ENCODE peak calls at places on chromosomes 11 and 22, in nine cellular contexts. G, O, Z, E, L, Q, Y, B and M are unnamed samples.

GRCh38 chr11:109112748-109113378 is 309.1 kb upstream of the C11orf87 start:
- DNase-seq in L (no peak), Q (no peak), G (no peak), Z (no peak), O (no peak), E (no peak), B (no peak), Y (no peak), M (no peak)

GRCh38 chr11:119497717-119498116 is 74.7 kb upstream of the THY1 start:
- DNase-seq in E (no peak), Y (no peak), O (no peak), L (no peak), B (no peak), G (no peak), Q (no peak), Z (no peak), M (no peak)

GRCh38 chr22:29275819-29276565 is 7.9 kb downstream of the EWSR1 start:
- DNase-seq in Y (no peak), O (no peak), L (no peak), B (no peak), Z (no peak), Q (no peak), E (no peak), G (no peak), M (no peak)

GRCh38 chr11:59901306-59901705 is 22.7 kb downstream of the OOSP3 start:
- DNase-seq in Z (no peak), G (no peak), Q (peak), B (no peak), O (no peak), L (peak), E (no peak), Y (peak), M (no peak)

GRCh38 chr22:48106215-48106614 is 1343.8 kb downstream of the TBC1D22A start:
- DNase-seq in E (no peak), L (no peak), G (no peak), O (no peak), Z (no peak), B (no peak), Y (no peak), Q (no peak), M (no peak)

GRCh38 chr11:72781313-72782080 is 12.3 kb downstream of the STARD10 start:
- DNase-seq in Y (no peak), E (peak), B (no peak), L (peak), Q (no peak), G (peak), Z (no peak), O (no peak), M (peak)

GRCh38 chr11:121466063-121466794 is 13.5 kb upstream of the SORL1-AS1 start:
- DNase-seq in E (peak), O (peak), Q (peak), Z (peak), L (peak), Y (peak), B (no peak), G (peak), M (peak)

GRCh38 chr11:43693069-43693468 is 12.5 kb downstream of the HSD17B12 start:
- DNase-seq in L (peak), O (no peak), Y (no peak), G (no peak), B (no peak), Z (no peak), Q (no peak), E (no peak), M (no peak)

GRCh38 chr11:1570001-1570453 is 2.0 kb downstream of the DUSP8 start:
- DNase-seq in L (no peak), B (no peak), O (no peak), E (no peak), Z (no peak), Y (no peak), G (no peak), Q (no peak), M (peak)

GRCh38 chr11:86370922-86371614 is 3.6 kb upstream of the CCDC81 start:
- DNase-seq in O (no peak), L (peak), Z (peak), E (no peak), Q (peak), B (peak), Y (no peak), G (no peak), M (no peak)

GRCh38 chr11:113242767-113243397 is 71.5 kb upstream of the TTC12 start:
- DNase-seq in Z (no peak), Q (peak), G (no peak), O (no peak), E (no peak), B (no peak), Y (no peak), L (peak), M (no peak)

GRCh38 chr11:86174101-86175046 is 70.2 kb upstream of the EED start:
- DNase-seq in E (peak), Q (peak), O (no peak), L (peak), B (no peak), G (no peak), Y (peak), Z (peak), M (no peak)

GRCh38 chr11:119460130-119460529 is 37.2 kb upstream of the THY1 start:
- DNase-seq in Q (no peak), L (no peak), G (no peak), E (no peak), O (no peak), Y (no peak), B (no peak), Z (no peak), M (no peak)

GRCh38 chr11:76664578-76665061 is 5.9 kb downstream of the LRRC32 start:
- DNase-seq in E (no peak), O (no peak), Q (no peak), B (no peak), G (no peak), Z (no peak), Y (peak), L (no peak), M (peak)

GRCh38 chr22:49454726-49455125 is 372.9 kb downstream of the BRD1 start:
- DNase-seq in Z (no peak), G (no peak), E (no peak), Q (no peak), L (no peak), B (no peak), Y (no peak), O (no peak), M (no peak)
- TF ChIP-seq CTCF in Z (no peak), G (no peak), E (no peak), Q (no peak), L (no peak), B (no peak), Y (no peak), O (no peak), M (no peak)

GRCh38 chr22:26122920-26123468 is 46.3 kb upstream of the SEZ6L start:
- DNase-seq in G (no peak), O (no peak), Y (no peak), Q (no peak), L (no peak), Z (no peak), B (no peak), E (no peak), M (no peak)

GRCh38 chr22:26127126-26127525 is 42.1 kb upstream of the SEZ6L start:
- DNase-seq in Q (no peak), O (no peak), Z (no peak), G (no peak), L (no peak), Y (no peak), B (no peak), E (no peak), M (no peak)

GRCh38 chr22:26124991-26125725 is 44.1 kb upstream of the SEZ6L start:
- DNase-seq in G (no peak), L (no peak), B (no peak), O (no peak), Z (no peak), Y (no peak), Q (no peak), E (no peak), M (peak)
- TF ChIP-seq CTCF in G (no peak), L (no peak), B (no peak), O (no peak), Z (no peak), Y (no peak), Q (no peak), E (no peak), M (no peak)

GRCh38 chr11:26137651-26138050 is 194.3 kb upstream of the ANO3 start:
- DNase-seq in Q (no peak), Z (no peak), G (no peak), B (no peak), L (peak), E (no peak), Y (no peak), O (no peak), M (no peak)

GRCh38 chr11:26134053-26134452 is 197.9 kb upstream of the ANO3 start:
- DNase-seq in Z (no peak), L (no peak), B (no peak), G (no peak), Y (no peak), Q (no peak), O (no peak), E (no peak), M (no peak)

DNA sequence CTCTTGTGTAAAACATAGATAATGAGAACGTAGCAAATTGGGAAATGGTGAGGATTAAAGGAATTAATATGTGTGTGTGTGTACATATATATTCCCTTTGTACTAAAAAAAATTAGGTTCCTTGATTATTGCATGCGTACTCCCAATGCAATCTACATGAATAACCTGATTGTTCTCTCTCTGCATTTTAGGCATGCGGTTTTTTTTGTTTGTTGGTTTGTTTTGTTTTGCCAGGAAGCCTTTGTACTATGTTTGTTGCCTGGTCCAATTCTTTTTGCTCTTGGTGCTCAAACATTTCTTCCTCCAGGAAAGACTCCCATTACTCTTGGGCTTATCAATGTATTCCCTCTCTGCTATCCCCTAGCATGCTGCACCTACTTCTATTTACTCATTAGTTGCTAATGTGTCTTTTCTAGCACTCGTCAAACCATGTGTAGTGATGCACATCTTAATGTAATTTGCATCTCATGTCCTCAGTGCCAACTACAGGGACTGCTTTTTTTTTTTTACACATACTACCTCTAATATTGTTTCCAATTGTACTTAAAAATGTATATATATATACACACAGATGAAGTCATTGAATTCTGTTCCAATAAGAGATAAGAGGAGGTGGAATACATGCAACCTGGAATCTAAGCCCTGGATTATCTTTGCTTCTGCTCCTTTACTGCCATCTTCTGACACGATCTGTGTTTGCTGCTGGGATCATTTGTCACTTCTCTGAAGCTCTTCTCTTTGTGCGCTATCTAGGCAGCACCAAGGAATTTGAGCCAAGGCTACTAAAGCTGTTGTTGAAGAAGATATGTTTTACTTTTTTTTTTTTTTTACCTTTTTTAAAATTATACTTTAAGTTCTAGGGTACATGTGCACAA is 197.2 kb upstream of the ANO3 start:
- DNase-seq in Z (no peak), Y (no peak), Q (peak), L (peak), E (no peak), B (no peak), G (no peak), O (no peak), M (no peak)
- TF ChIP-seq CTCF in Z (no peak), Y (no peak), Q (peak), L (peak), E (peak), B (no peak), G (peak), O (peak), M (no peak)

GRCh38 chr22:44639891-44640617 is 62.0 kb upstream of the PRR5 start:
- DNase-seq in G (no peak), E (peak), Y (no peak), B (no peak), Z (no peak), Q (no peak), O (no peak), L (no peak), M (no peak)
- TF ChIP-seq CTCF in G (peak), E (no peak), Y (no peak), B (no peak), Z (no peak), Q (no peak), O (no peak), L (no peak), M (no peak)

GRCh38 chr22:19579880-19580279 is 55.7 kb upstream of the CLDN5 start:
- DNase-seq in Q (no peak), Y (peak), E (peak), G (no peak), L (peak), B (no peak), Z (no peak), O (no peak), M (no peak)

GRCh38 chr22:19580291-19580890 is 56.2 kb upstream of the CLDN5 start:
- DNase-seq in O (no peak), B (no peak), Q (no peak), Z (no peak), E (no peak), L (no peak), Y (no peak), G (no peak), M (no peak)

GRCh38 chr22:19579113-19579811 is 55.1 kb upstream of the CLDN5 start:
- DNase-seq in Q (peak), O (no peak), G (no peak), Y (no peak), E (no peak), L (no peak), Z (no peak), B (peak), M (no peak)

GRCh38 chr22:19578180-19579004 is 54.2 kb upstream of the CLDN5 start:
- DNase-seq in E (no peak), O (no peak), Y (no peak), L (no peak), G (no peak), Q (no peak), B (peak), Z (no peak), M (no peak)

DNA sequence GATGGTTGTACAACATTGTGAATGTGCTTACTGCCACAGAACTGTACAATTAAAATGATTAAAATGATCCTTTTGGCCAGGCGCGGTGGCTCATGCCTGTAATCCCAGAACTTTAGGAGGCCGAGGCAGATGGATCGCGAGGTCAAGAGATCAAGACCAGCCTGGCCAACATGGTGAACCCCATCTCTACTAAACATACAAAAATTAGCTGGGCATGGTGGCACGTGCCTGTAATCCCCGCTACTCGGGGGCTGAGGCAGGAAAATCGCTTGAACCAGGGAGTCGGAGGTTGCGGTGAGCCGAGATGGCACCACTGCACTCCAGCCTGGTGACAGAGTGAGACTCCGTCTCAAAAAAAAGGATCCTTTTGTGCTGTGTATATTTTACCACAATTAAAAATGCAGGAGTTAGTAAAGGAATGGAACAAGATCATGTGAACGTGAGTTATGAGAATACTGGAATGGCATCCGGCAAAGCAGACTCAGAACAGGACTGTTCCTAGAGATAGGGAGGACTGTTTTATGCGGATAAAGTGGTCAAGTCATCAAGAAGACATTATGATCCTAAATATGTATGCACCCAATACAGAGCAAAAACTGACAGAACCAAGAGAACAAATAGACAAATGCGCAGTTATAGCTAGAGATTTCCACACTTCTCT is 58.0 kb upstream of the CLDN5 start:
- DNase-seq in E (no peak), Y (no peak), B (no peak), O (no peak), Q (no peak), Z (no peak), L (no peak), G (no peak), M (no peak)
- TF ChIP-seq CTCF in E (no peak), Y (no peak), B (no peak), O (no peak), Q (no peak), Z (no peak), L (no peak), G (no peak), M (no peak)

GRCh38 chr11:123741159-123741951 is at the start of gene ZNF202:
- DNase-seq in O (peak), E (peak), Q (peak), Y (peak), B (peak), G (peak), L (peak), Z (peak), M (peak)
- TF ChIP-seq CTCF in O (peak), E (peak), Q (peak), Y (no peak), B (no peak), G (peak), L (no peak), Z (no peak), M (peak)